ENCODE peak calls at places on chromosomes 4 and X, in nine cellular contexts. P is aorta; K is Caki2; J is SK-N-DZ; X is NCI-H1436; G is stimulated activated CD4-positive, alpha-beta T cell treated with anti-CD3 and anti-CD28 coated beads, Interleukin-12 subunit alpha, Interleukin-12 subunit beta, amount 100 ng/mL, for 4 hours; O is NCI-H82; V is hepatocyte; H is GM18507. S is an unnamed sample.

GRCh38 chrX:149467920-149468319 is 37.2 kb downstream of the IDS start:
- DNase-seq in P (no peak), K (no peak), J (no peak), X (no peak), G (no peak), O (no peak), V (no peak), H (no peak), S (no peak)

GRCh38 chr4:8589831-8590545 is 2.6 kb upstream of the CPZ start:
- DNase-seq in P (peak), K (no peak), J (no peak), X (no peak), G (no peak), O (no peak), V (no peak), H (no peak), S (no peak)

GRCh38 chr4:180189639-180190038 is 2053.6 kb upstream of the TENM3 start:
- DNase-seq in P (no peak), K (no peak), J (no peak), X (no peak), G (no peak), O (peak), V (no peak), H (no peak), S (no peak)

GRCh38 chr4:76203541-76203940 is 10.1 kb downstream of the SCARB2 start:
- DNase-seq in P (no peak), K (no peak), J (peak), X (no peak), G (no peak), O (peak), V (no peak), H (no peak), S (no peak)

GRCh38 chr4:52659722-52660261 is 691 bp upstream of the USP46 start:
- DNase-seq in P (peak), K (peak), J (peak), X (no peak), G (peak), O (peak), V (peak), H (no peak), S (peak)

GRCh38 chr4:86848136-86848535 is 1.0 kb downstream of the SLC10A6 start:
- DNase-seq in P (no peak), K (no peak), J (no peak), X (no peak), G (no peak), O (no peak), V (no peak), H (no peak), S (peak)

GRCh38 chrX:154727418-154728323 is 23.2 kb downstream of the GAB3 start:
- DNase-seq in P (peak), K (no peak), J (no peak), X (no peak), G (no peak), O (no peak), V (no peak), H (no peak), S (no peak)

GRCh38 chr4:76626686-76627465 is 191.8 kb downstream of the SHROOM3 start:
- DNase-seq in P (no peak), K (no peak), J (no peak), X (no peak), G (no peak), O (no peak), V (no peak), H (no peak), S (no peak)

GRCh38 chrX:155028749-155029360 is 2.2 kb downstream of the FUNDC2 start:
- DNase-seq in P (no peak), K (peak), J (no peak), X (no peak), G (no peak), O (no peak), V (peak), H (no peak), S (no peak)

GRCh38 chrX:153969904-153970397 is 1.7 kb downstream of the HCFC1 start:
- DNase-seq in P (peak), K (peak), J (no peak), X (no peak), G (no peak), O (no peak), V (no peak), H (no peak), S (no peak)

GRCh38 chrX:129488359-129488758 is 34.9 kb downstream of the SMARCA1 start:
- DNase-seq in P (no peak), K (no peak), J (no peak), X (no peak), G (no peak), O (no peak), V (no peak), H (no peak), S (no peak)

GRCh38 chr4:2436301-2436700 is 17.5 kb downstream of the CFAP99 start:
- DNase-seq in P (no peak), K (no peak), J (no peak), X (no peak), G (no peak), O (no peak), V (no peak), H (no peak), S (no peak)

GRCh38 chr4:157664726-157665125 is 444.2 kb downstream of the GRIA2 start:
- DNase-seq in P (no peak), K (peak), J (no peak), X (no peak), G (no peak), O (no peak), V (no peak), H (no peak), S (no peak)

GRCh38 chr4:17995165-17995564 is 26.4 kb downstream of the LCORL start:
- DNase-seq in P (no peak), K (no peak), J (no peak), X (no peak), G (no peak), O (no peak), V (no peak), H (no peak), S (no peak)

GRCh38 chr4:24322517-24322916 is 261.8 kb downstream of the DHX15 start:
- DNase-seq in P (no peak), K (no peak), J (no peak), X (no peak), G (no peak), O (no peak), V (no peak), H (no peak), S (no peak)

GRCh38 chr4:126123933-126124332 is 809.2 kb downstream of the FAT4 start:
- DNase-seq in P (no peak), K (no peak), J (no peak), X (no peak), G (no peak), O (no peak), V (no peak), H (no peak), S (no peak)

GRCh38 chrX:148530464-148531077 is 30.2 kb downstream of the AFF2 start:
- DNase-seq in P (no peak), K (no peak), J (peak), X (peak), G (no peak), O (peak), V (peak), H (no peak), S (no peak)

GRCh38 chrX:153878969-153879653 is 6.9 kb downstream of the L1CAM start:
- DNase-seq in P (no peak), K (no peak), J (peak), X (peak), G (no peak), O (peak), V (no peak), H (no peak), S (peak)

GRCh38 chrX:87900320-87900908 is 382.8 kb downstream of the KLHL4 start:
- DNase-seq in P (no peak), K (peak), J (no peak), X (peak), G (no peak), O (peak), V (no peak), H (no peak), S (no peak)

GRCh38 chrX:40098264-40099045 is 697 bp upstream of the BCOR start:
- DNase-seq in P (no peak), K (peak), J (peak), X (peak), G (no peak), O (peak), V (peak), H (no peak), S (peak)

GRCh38 chrX:119638725-119639471 is 32.7 kb upstream of the NKRF start:
- DNase-seq in P (no peak), K (peak), J (no peak), X (no peak), G (no peak), O (no peak), V (no peak), H (no peak), S (no peak)